ENCODE peak calls at places on chromosome 21, in seven cellular contexts. One of them, this sample, is unnamed.

GRCh38 chr21:32747396-32747795 is 19.6 kb upstream of the SYNJ1 start:
- DNase-seq in retinal pigment epithelial cell: no peak
- DNase-seq in fibroblast of mammary gland: no peak
- DNase-seq in activated CD8-positive, alpha-beta T cell treated with anti-CD3 and anti-CD28 coated beads for 36 hours: no peak
- DNase-seq in AG09309: no peak
- DNase-seq in esophagus squamous epithelium: no peak
- DNase-seq in neural crest cell: no peak
- DNase-seq in this sample: no peak

GRCh38 chr21:28936036-28936435 is 56.6 kb downstream of the LTN1 start:
- DNase-seq in fibroblast of mammary gland: no peak
- DNase-seq in retinal pigment epithelial cell: no peak
- DNase-seq in esophagus squamous epithelium: no peak
- DNase-seq in activated CD8-positive, alpha-beta T cell treated with anti-CD3 and anti-CD28 coated beads for 36 hours: no peak
- DNase-seq in AG09309: peak
- DNase-seq in neural crest cell: no peak
- DNase-seq in this sample: no peak

GRCh38 chr21:44024895-44025353 is 12.8 kb downstream of the TRAPPC10 start:
- DNase-seq in retinal pigment epithelial cell: no peak
- DNase-seq in AG09309: peak
- DNase-seq in activated CD8-positive, alpha-beta T cell treated with anti-CD3 and anti-CD28 coated beads for 36 hours: no peak
- DNase-seq in fibroblast of mammary gland: peak
- DNase-seq in esophagus squamous epithelium: no peak
- DNase-seq in neural crest cell: no peak
- DNase-seq in this sample: no peak

GRCh38 chr21:16912075-16912474 is 600.8 kb upstream of the CXADR start:
- DNase-seq in AG09309: peak
- DNase-seq in neural crest cell: no peak
- DNase-seq in fibroblast of mammary gland: peak
- DNase-seq in esophagus squamous epithelium: no peak
- DNase-seq in activated CD8-positive, alpha-beta T cell treated with anti-CD3 and anti-CD28 coated beads for 36 hours: no peak
- DNase-seq in retinal pigment epithelial cell: peak
- DNase-seq in this sample: no peak

GRCh38 chr21:46385846-46386725 is 62.1 kb downstream of the PCNT start:
- DNase-seq in fibroblast of mammary gland: no peak
- DNase-seq in esophagus squamous epithelium: no peak
- DNase-seq in AG09309: no peak
- DNase-seq in retinal pigment epithelial cell: no peak
- DNase-seq in neural crest cell: no peak
- DNase-seq in activated CD8-positive, alpha-beta T cell treated with anti-CD3 and anti-CD28 coated beads for 36 hours: no peak
- DNase-seq in this sample: no peak

GRCh38 chr21:16285646-16286223 is 556.0 kb downstream of the USP25 start:
- DNase-seq in neural crest cell: no peak
- DNase-seq in retinal pigment epithelial cell: no peak
- DNase-seq in esophagus squamous epithelium: no peak
- DNase-seq in activated CD8-positive, alpha-beta T cell treated with anti-CD3 and anti-CD28 coated beads for 36 hours: no peak
- DNase-seq in AG09309: no peak
- DNase-seq in fibroblast of mammary gland: no peak
- DNase-seq in this sample: no peak

GRCh38 chr21:32336711-32337110 is 38.1 kb downstream of the MRAP start:
- DNase-seq in activated CD8-positive, alpha-beta T cell treated with anti-CD3 and anti-CD28 coated beads for 36 hours: no peak
- DNase-seq in AG09309: no peak
- DNase-seq in neural crest cell: no peak
- DNase-seq in fibroblast of mammary gland: peak
- DNase-seq in esophagus squamous epithelium: no peak
- DNase-seq in retinal pigment epithelial cell: no peak
- DNase-seq in this sample: no peak

GRCh38 chr21:16046625-16047340 is 317.0 kb downstream of the USP25 start:
- DNase-seq in activated CD8-positive, alpha-beta T cell treated with anti-CD3 and anti-CD28 coated beads for 36 hours: no peak
- DNase-seq in esophagus squamous epithelium: no peak
- DNase-seq in AG09309: peak
- DNase-seq in fibroblast of mammary gland: peak
- DNase-seq in retinal pigment epithelial cell: no peak
- DNase-seq in neural crest cell: no peak
- DNase-seq in this sample: no peak

GRCh38 chr21:21387891-21388290 is 389.7 kb downstream of the NCAM2 start:
- DNase-seq in activated CD8-positive, alpha-beta T cell treated with anti-CD3 and anti-CD28 coated beads for 36 hours: no peak
- DNase-seq in fibroblast of mammary gland: no peak
- DNase-seq in AG09309: no peak
- DNase-seq in esophagus squamous epithelium: no peak
- DNase-seq in neural crest cell: no peak
- DNase-seq in retinal pigment epithelial cell: no peak
- DNase-seq in this sample: no peak

GRCh38 chr21:21851657-21852056 is 853.4 kb downstream of the NCAM2 start:
- DNase-seq in fibroblast of mammary gland: peak
- DNase-seq in neural crest cell: no peak
- DNase-seq in AG09309: no peak
- DNase-seq in esophagus squamous epithelium: no peak
- DNase-seq in activated CD8-positive, alpha-beta T cell treated with anti-CD3 and anti-CD28 coated beads for 36 hours: no peak
- DNase-seq in retinal pigment epithelial cell: no peak
- DNase-seq in this sample: no peak

GRCh38 chr21:41121785-41122415 is 46.1 kb upstream of the BACE2 start:
- DNase-seq in fibroblast of mammary gland: peak
- DNase-seq in neural crest cell: peak
- DNase-seq in activated CD8-positive, alpha-beta T cell treated with anti-CD3 and anti-CD28 coated beads for 36 hours: peak
- DNase-seq in esophagus squamous epithelium: peak
- DNase-seq in AG09309: peak
- DNase-seq in retinal pigment epithelial cell: peak
- DNase-seq in this sample: peak

GRCh38 chr21:18030248-18030647 is 211.1 kb upstream of the C21orf91 start:
- DNase-seq in fibroblast of mammary gland: no peak
- DNase-seq in activated CD8-positive, alpha-beta T cell treated with anti-CD3 and anti-CD28 coated beads for 36 hours: peak
- DNase-seq in esophagus squamous epithelium: no peak
- DNase-seq in retinal pigment epithelial cell: no peak
- DNase-seq in AG09309: no peak
- DNase-seq in neural crest cell: no peak
- DNase-seq in this sample: peak

GRCh38 chr21:31538821-31539220 is 120.7 kb upstream of the SOD1 start:
- DNase-seq in fibroblast of mammary gland: no peak
- DNase-seq in esophagus squamous epithelium: no peak
- DNase-seq in AG09309: no peak
- DNase-seq in retinal pigment epithelial cell: no peak
- DNase-seq in neural crest cell: no peak
- DNase-seq in activated CD8-positive, alpha-beta T cell treated with anti-CD3 and anti-CD28 coated beads for 36 hours: no peak
- DNase-seq in this sample: no peak

GRCh38 chr21:44012474-44013379 is 618 bp downstream of the TRAPPC10 start:
- DNase-seq in AG09309: no peak
- DNase-seq in esophagus squamous epithelium: no peak
- DNase-seq in activated CD8-positive, alpha-beta T cell treated with anti-CD3 and anti-CD28 coated beads for 36 hours: peak
- DNase-seq in neural crest cell: peak
- DNase-seq in retinal pigment epithelial cell: no peak
- DNase-seq in fibroblast of mammary gland: no peak
- DNase-seq in this sample: peak

GRCh38 chr21:18443085-18443484 is 39.5 kb upstream of the TMPRSS15 start:
- DNase-seq in fibroblast of mammary gland: no peak
- DNase-seq in esophagus squamous epithelium: no peak
- DNase-seq in activated CD8-positive, alpha-beta T cell treated with anti-CD3 and anti-CD28 coated beads for 36 hours: no peak
- DNase-seq in AG09309: no peak
- DNase-seq in retinal pigment epithelial cell: no peak
- DNase-seq in neural crest cell: no peak
- DNase-seq in this sample: no peak

GRCh38 chr21:22575165-22575584 is 1577.0 kb downstream of the NCAM2 start:
- DNase-seq in fibroblast of mammary gland: no peak
- DNase-seq in AG09309: no peak
- DNase-seq in esophagus squamous epithelium: no peak
- DNase-seq in activated CD8-positive, alpha-beta T cell treated with anti-CD3 and anti-CD28 coated beads for 36 hours: peak
- DNase-seq in retinal pigment epithelial cell: peak
- DNase-seq in neural crest cell: peak
- DNase-seq in this sample: no peak

GRCh38 chr21:16870116-16870515 is 642.7 kb upstream of the CXADR start:
- DNase-seq in retinal pigment epithelial cell: no peak
- DNase-seq in activated CD8-positive, alpha-beta T cell treated with anti-CD3 and anti-CD28 coated beads for 36 hours: no peak
- DNase-seq in esophagus squamous epithelium: no peak
- DNase-seq in neural crest cell: no peak
- DNase-seq in fibroblast of mammary gland: peak
- DNase-seq in AG09309: peak
- DNase-seq in this sample: no peak

DNA sequence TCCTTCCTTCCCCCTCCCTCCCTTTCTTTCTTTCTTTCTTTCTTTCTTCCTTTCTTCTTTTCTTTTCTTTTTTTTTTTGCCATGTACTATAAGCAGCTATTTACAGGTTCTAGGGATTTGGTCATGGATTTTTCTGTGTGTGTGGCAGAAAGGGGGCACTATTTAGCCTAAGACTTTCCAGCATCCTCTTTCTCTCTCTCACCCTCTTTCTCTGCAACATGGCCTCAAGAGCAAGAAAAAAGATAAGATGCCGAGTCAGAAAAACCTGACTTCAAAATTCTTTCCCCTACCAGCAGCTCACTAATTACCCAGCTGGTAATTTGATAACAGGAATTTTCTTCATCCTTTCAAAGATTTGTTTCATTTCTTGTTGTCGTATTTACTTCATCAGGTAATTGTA is 458.3 kb upstream of the ADAMTS5 start:
- DNase-seq in fibroblast of mammary gland: no peak
- DNase-seq in AG09309: no peak
- DNase-seq in retinal pigment epithelial cell: no peak
- DNase-seq in neural crest cell: no peak
- DNase-seq in activated CD8-positive, alpha-beta T cell treated with anti-CD3 and anti-CD28 coated beads for 36 hours: no peak
- DNase-seq in esophagus squamous epithelium: no peak
- DNase-seq in this sample: no peak
- TF ChIP-seq CTCF in fibroblast of mammary gland: peak
- TF ChIP-seq CTCF in AG09309: no peak
- TF ChIP-seq CTCF in retinal pigment epithelial cell: peak
- TF ChIP-seq CTCF in neural crest cell: no peak
- TF ChIP-seq CTCF in activated CD8-positive, alpha-beta T cell treated with anti-CD3 and anti-CD28 coated beads for 36 hours: no peak
- TF ChIP-seq CTCF in esophagus squamous epithelium: no peak
- TF ChIP-seq CTCF in this sample: no peak

GRCh38 chr21:36169465-36170128 is 13.0 kb downstream of the DOP1B start:
- DNase-seq in esophagus squamous epithelium: no peak
- DNase-seq in retinal pigment epithelial cell: no peak
- DNase-seq in AG09309: no peak
- DNase-seq in neural crest cell: no peak
- DNase-seq in fibroblast of mammary gland: no peak
- DNase-seq in activated CD8-positive, alpha-beta T cell treated with anti-CD3 and anti-CD28 coated beads for 36 hours: peak
- DNase-seq in this sample: no peak
- TF ChIP-seq CTCF in esophagus squamous epithelium: no peak
- TF ChIP-seq CTCF in retinal pigment epithelial cell: peak
- TF ChIP-seq CTCF in AG09309: no peak
- TF ChIP-seq CTCF in neural crest cell: no peak
- TF ChIP-seq CTCF in fibroblast of mammary gland: peak
- TF ChIP-seq CTCF in activated CD8-positive, alpha-beta T cell treated with anti-CD3 and anti-CD28 coated beads for 36 hours: no peak
- TF ChIP-seq CTCF in this sample: peak

DNA sequence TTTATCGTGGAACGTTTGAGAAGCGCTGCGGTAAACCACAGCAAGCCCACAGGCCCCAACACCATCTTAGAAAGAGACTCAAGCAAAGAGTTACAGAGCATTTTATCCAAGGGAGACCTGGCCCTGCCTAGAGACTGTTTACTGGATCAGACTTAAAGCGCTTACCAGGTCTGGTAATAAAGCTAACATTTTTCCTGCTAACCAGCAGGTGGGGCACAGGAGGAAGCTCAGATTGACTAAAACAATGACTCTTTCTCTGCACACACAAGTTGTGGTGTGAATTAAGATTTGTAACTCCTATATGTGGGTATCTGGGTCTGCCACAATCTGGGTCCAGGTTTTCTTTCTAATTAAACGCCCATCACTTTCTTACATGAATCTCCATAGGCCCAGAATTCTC is 136.5 kb upstream of the ETS2 start:
- DNase-seq in AG09309: no peak
- DNase-seq in neural crest cell: no peak
- DNase-seq in retinal pigment epithelial cell: no peak
- DNase-seq in activated CD8-positive, alpha-beta T cell treated with anti-CD3 and anti-CD28 coated beads for 36 hours: no peak
- DNase-seq in esophagus squamous epithelium: no peak
- DNase-seq in fibroblast of mammary gland: peak
- DNase-seq in this sample: peak
- TF ChIP-seq CTCF in AG09309: peak
- TF ChIP-seq CTCF in neural crest cell: peak
- TF ChIP-seq CTCF in retinal pigment epithelial cell: peak
- TF ChIP-seq CTCF in activated CD8-positive, alpha-beta T cell treated with anti-CD3 and anti-CD28 coated beads for 36 hours: no peak
- TF ChIP-seq CTCF in esophagus squamous epithelium: peak
- TF ChIP-seq CTCF in fibroblast of mammary gland: peak
- TF ChIP-seq CTCF in this sample: peak

GRCh38 chr21:26091480-26092018 is 79.0 kb downstream of the APP start:
- DNase-seq in esophagus squamous epithelium: no peak
- DNase-seq in activated CD8-positive, alpha-beta T cell treated with anti-CD3 and anti-CD28 coated beads for 36 hours: no peak
- DNase-seq in neural crest cell: no peak
- DNase-seq in retinal pigment epithelial cell: no peak
- DNase-seq in AG09309: no peak
- DNase-seq in fibroblast of mammary gland: no peak
- DNase-seq in this sample: no peak
- TF ChIP-seq CTCF in esophagus squamous epithelium: no peak
- TF ChIP-seq CTCF in activated CD8-positive, alpha-beta T cell treated with anti-CD3 and anti-CD28 coated beads for 36 hours: no peak
- TF ChIP-seq CTCF in neural crest cell: peak
- TF ChIP-seq CTCF in retinal pigment epithelial cell: peak
- TF ChIP-seq CTCF in AG09309: no peak
- TF ChIP-seq CTCF in fibroblast of mammary gland: peak
- TF ChIP-seq CTCF in this sample: no peak

GRCh38 chr21:25639922-25640670 is 1.0 kb downstream of the JAM2 start:
- DNase-seq in esophagus squamous epithelium: no peak
- DNase-seq in AG09309: no peak
- DNase-seq in activated CD8-positive, alpha-beta T cell treated with anti-CD3 and anti-CD28 coated beads for 36 hours: peak
- DNase-seq in fibroblast of mammary gland: no peak
- DNase-seq in retinal pigment epithelial cell: no peak
- DNase-seq in neural crest cell: peak
- DNase-seq in this sample: peak
- TF ChIP-seq CTCF in esophagus squamous epithelium: no peak
- TF ChIP-seq CTCF in AG09309: no peak
- TF ChIP-seq CTCF in activated CD8-positive, alpha-beta T cell treated with anti-CD3 and anti-CD28 coated beads for 36 hours: no peak
- TF ChIP-seq CTCF in fibroblast of mammary gland: no peak
- TF ChIP-seq CTCF in retinal pigment epithelial cell: no peak
- TF ChIP-seq CTCF in neural crest cell: no peak
- TF ChIP-seq CTCF in this sample: no peak

DNA sequence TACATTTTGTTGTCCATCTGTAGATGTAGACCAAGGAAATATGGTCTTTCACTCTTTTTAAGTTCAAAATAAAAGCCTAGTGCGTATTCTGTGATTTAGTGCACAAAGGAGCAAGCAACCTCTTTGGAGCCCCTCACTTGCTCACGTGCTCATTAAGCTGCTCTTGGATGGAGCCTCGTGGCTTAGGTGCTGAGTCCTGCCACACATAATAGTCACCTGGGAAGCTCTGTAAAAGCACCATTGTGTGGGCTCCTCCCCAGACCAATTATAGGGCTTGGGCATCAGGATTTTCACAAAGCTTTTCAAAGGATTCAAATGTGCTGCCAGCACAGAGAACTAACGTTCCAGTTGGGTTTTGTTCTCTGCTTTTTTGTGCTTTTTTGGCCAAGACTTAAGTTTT is 85.0 kb downstream of the PCP4 start:
- DNase-seq in activated CD8-positive, alpha-beta T cell treated with anti-CD3 and anti-CD28 coated beads for 36 hours: no peak
- DNase-seq in retinal pigment epithelial cell: no peak
- DNase-seq in neural crest cell: no peak
- DNase-seq in fibroblast of mammary gland: no peak
- DNase-seq in AG09309: no peak
- DNase-seq in esophagus squamous epithelium: no peak
- DNase-seq in this sample: no peak
- TF ChIP-seq CTCF in activated CD8-positive, alpha-beta T cell treated with anti-CD3 and anti-CD28 coated beads for 36 hours: no peak
- TF ChIP-seq CTCF in retinal pigment epithelial cell: no peak
- TF ChIP-seq CTCF in neural crest cell: no peak
- TF ChIP-seq CTCF in fibroblast of mammary gland: no peak
- TF ChIP-seq CTCF in AG09309: no peak
- TF ChIP-seq CTCF in esophagus squamous epithelium: no peak
- TF ChIP-seq CTCF in this sample: no peak

DNA sequence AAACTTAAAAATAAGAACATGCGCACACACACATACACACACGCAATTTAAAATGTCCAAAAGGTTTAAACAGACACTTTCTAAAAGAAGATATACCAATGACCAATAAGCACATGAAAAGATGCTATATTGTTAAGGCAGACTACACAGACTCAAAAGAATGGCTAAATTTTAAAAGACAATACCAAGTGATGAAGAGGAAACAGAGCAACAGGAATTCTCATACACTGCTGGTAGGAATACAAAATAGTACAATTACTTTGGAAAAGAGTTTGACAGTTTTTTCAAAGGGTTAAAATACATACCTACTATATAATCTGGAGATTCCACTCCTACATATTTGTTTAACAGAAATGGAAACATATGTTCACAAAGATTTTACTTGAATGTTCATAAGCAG is 239.6 kb upstream of the SAMSN1 start:
- DNase-seq in esophagus squamous epithelium: no peak
- DNase-seq in neural crest cell: no peak
- DNase-seq in activated CD8-positive, alpha-beta T cell treated with anti-CD3 and anti-CD28 coated beads for 36 hours: no peak
- DNase-seq in fibroblast of mammary gland: no peak
- DNase-seq in retinal pigment epithelial cell: no peak
- DNase-seq in AG09309: no peak
- DNase-seq in this sample: no peak
- TF ChIP-seq CTCF in esophagus squamous epithelium: no peak
- TF ChIP-seq CTCF in neural crest cell: no peak
- TF ChIP-seq CTCF in activated CD8-positive, alpha-beta T cell treated with anti-CD3 and anti-CD28 coated beads for 36 hours: no peak
- TF ChIP-seq CTCF in fibroblast of mammary gland: no peak
- TF ChIP-seq CTCF in retinal pigment epithelial cell: no peak
- TF ChIP-seq CTCF in AG09309: no peak
- TF ChIP-seq CTCF in this sample: no peak

This sample was measured in GM12865.